ENCODE peak calls at places on chromosomes 1 and 21, in four cellular contexts. A is AG09309, P is cardiac fibroblast, K is psoas muscle. F is an unnamed sample.

GRCh38 chr1:163315773-163316374 is 5.9 kb upstream of the NUF2 start:
- DNase-seq in K (no peak), A (peak; percentile 11), P (peak; percentile 73), F (peak; percentile 69)

GRCh38 chr1:58515794-58516401 is 30.6 kb downstream of the OMA1 start:
- DNase-seq in P (peak; percentile 90), A (peak; percentile 59), K (no peak), F (peak; percentile 88)

GRCh38 chr1:233034845-233035244 is 84.4 kb downstream of the NTPCR start:
- DNase-seq in A (no peak), P (no peak), K (no peak), F (no peak)

GRCh38 chr1:244104309-244105060 is 53.4 kb downstream of the ZBTB18 start:
- DNase-seq in K (no peak), P (peak; percentile 68), A (peak; percentile 56), F (peak; percentile 82)

GRCh38 chr1:118039170-118039569 is 109.6 kb downstream of the WDR3 start:
- DNase-seq in P (no peak), A (no peak), K (no peak), F (no peak)

GRCh38 chr21:15141236-15141970 is 76.6 kb upstream of the NRIP1 start:
- DNase-seq in K (no peak), P (no peak), A (no peak), F (no peak)

GRCh38 chr1:226632922-226633351 is 84.4 kb downstream of the STUM start:
- DNase-seq in P (no peak), K (no peak), A (no peak), F (no peak)

GRCh38 chr1:58762806-58763205 is 21.0 kb downstream of the JUN start:
- DNase-seq in P (peak; percentile 71), K (no peak), A (no peak), F (peak; percentile 75)

GRCh38 chr1:28329395-28330153 is 734 bp downstream of the MED18 start:
- DNase-seq in A (no peak), P (peak; percentile 37), K (peak; percentile 25), F (peak; percentile 40)

GRCh38 chr1:203201516-203202205 is 15.2 kb upstream of the CHI3L1 start:
- DNase-seq in A (no peak), K (no peak), P (no peak), F (no peak)

GRCh38 chr1:3194760-3195479 is 125.9 kb downstream of the PRDM16 start:
- DNase-seq in A (no peak), K (no peak), P (no peak), F (no peak)

GRCh38 chr1:53361541-53361961 is 33.7 kb upstream of the LRP8 start:
- DNase-seq in A (no peak), P (no peak), K (no peak), F (no peak)

GRCh38 chr1:17673335-17674075 is 81.6 kb upstream of the ACTL8 start:
- DNase-seq in K (no peak), P (no peak), A (no peak), F (no peak)

GRCh38 chr1:17671314-17671705 is 83.8 kb upstream of the ACTL8 start:
- DNase-seq in P (no peak), K (no peak), A (no peak), F (no peak)

GRCh38 chr1:17670587-17671313 is 84.4 kb upstream of the ACTL8 start:
- DNase-seq in K (no peak), A (no peak), P (no peak), F (no peak)

GRCh38 chr1:17672226-17672625 is 82.9 kb upstream of the ACTL8 start:
- DNase-seq in K (no peak), A (no peak), P (no peak), F (no peak)

GRCh38 chr1:17671741-17672140 is 83.4 kb upstream of the ACTL8 start:
- DNase-seq in K (no peak), P (no peak), A (no peak), F (no peak)
- TF ChIP-seq CTCF in K (no peak), P (no peak), A (no peak), F (no peak)

GRCh38 chr1:156677616-156678596 is 699 bp upstream of the NES start:
- DNase-seq in A (peak; percentile 56), P (peak; percentile 87), K (peak; percentile 78), F (peak; percentile 84)
- H3K4me3 ChIP-seq in A (peak overlapping the region; percentile 53), P (peak overlapping the region; percentile 35), K (peak overlapping the region; percentile 74), F (peak overlapping the region; percentile 53)

GRCh38 chr21:31262728-31263127 is 81.3 kb downstream of the TIAM1 start:
- DNase-seq in K (no peak), A (no peak), P (no peak), F (peak; percentile 12)

GRCh38 chr21:31266241-31266640 is 77.8 kb downstream of the TIAM1 start:
- DNase-seq in A (no peak), K (no peak), P (no peak), F (no peak)

GRCh38 chr21:31265293-31265692 is 78.8 kb downstream of the TIAM1 start:
- DNase-seq in K (peak; percentile 42), P (peak; percentile 40), A (no peak), F (no peak)

GRCh38 chr21:31261759-31262158 is 82.3 kb downstream of the TIAM1 start:
- DNase-seq in P (no peak), K (no peak), A (no peak), F (no peak)

GRCh38 chr21:31264574-31264973 is 79.5 kb downstream of the TIAM1 start:
- DNase-seq in P (no peak), A (no peak), K (no peak), F (no peak)
- TF ChIP-seq CTCF in P (no peak), A (no peak), K (no peak), F (peak; percentile 9)

DNA sequence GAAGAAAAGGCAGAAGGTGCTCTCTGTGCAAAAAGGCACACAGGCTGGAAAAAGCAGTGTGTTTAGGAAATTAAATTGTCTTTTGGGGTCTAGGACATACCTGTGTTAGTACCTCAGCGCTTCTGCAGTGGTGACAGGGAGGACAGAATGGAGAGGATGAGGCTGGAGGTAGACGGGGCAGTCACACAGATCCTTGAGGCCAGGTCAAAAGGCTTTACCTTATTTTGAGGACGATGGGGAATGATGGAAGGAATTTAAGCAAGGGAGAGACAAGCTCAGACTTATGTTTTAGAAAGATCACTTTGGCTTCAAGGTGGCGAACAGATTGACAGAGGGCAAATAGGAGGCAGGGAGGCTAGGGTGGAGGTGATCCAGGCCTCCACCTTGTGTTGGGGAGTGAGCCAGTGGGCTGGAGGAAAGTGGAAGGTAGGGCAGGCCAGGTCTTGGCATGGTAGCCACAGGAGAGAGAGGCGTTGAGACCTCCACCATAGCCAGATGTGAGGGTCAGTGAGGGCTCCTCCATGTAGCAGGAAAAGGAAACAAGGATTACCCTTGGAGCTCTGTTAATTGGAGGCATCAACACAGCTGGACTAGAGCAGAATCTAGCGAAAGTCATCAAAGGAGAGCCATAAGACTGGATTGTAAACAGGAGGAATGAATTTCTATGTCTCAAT is 4.2 kb downstream of the CYP4B1 start:
- DNase-seq in P (no peak), K (no peak), A (no peak), F (no peak)
- H3K4me3 ChIP-seq in P (no peak overlapping the region), K (no peak overlapping the region), A (no peak overlapping the region), F (no peak overlapping the region)

DNA sequence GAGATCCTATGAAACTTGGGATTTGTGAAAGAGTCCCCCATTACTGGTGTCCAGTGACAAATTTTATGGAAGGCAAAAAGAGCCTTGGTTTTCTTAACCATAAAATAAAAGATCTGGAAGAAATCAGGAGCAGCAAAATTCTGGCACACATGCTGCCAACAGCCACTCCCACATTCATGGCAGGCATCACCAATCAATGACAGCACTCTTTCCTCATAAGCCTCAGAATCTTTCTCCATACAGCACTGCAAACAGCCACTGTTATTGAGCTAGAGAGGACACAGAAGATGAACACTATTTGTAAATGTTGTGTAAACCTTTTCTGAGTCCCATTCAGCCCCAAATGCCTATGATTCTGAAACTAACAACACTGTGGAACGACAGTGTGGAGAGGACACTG is 162.2 kb downstream of the RRAGC start:
- DNase-seq in K (no peak), P (no peak), A (no peak), F (no peak)
- TF ChIP-seq CTCF in K (no peak), P (no peak), A (no peak), F (no peak)

F was measured in fibroblast of mammary gland.